ENCODE peak calls at places on chromosomes 5 and 9, in four cellular contexts. W, S, H and M are unnamed samples.

GRCh38 chr5:31757813-31758212 is 118.9 kb downstream of the PDZD2 start:
- DNase-seq in W (no peak), H (peak; percentile 56), S (no peak), M (no peak)

GRCh38 chr5:52692039-52692438 is 95.7 kb upstream of the ITGA1 start:
- DNase-seq in W (no peak), H (no peak), S (no peak), M (no peak)

GRCh38 chr5:33223563-33224305 is 217.0 kb upstream of the TARS1 start:
- DNase-seq in H (no peak), W (no peak), S (no peak), M (no peak)

GRCh38 chr5:64979518-64979917 is 210.8 kb downstream of the CWC27 start:
- DNase-seq in S (no peak), H (no peak), W (no peak), M (peak; percentile 8)

GRCh38 chr5:131265318-131265803 is 1.5 kb downstream of the CDC42SE2 start:
- DNase-seq in H (no peak), S (no peak), W (peak; percentile 72), M (no peak)

GRCh38 chr5:160008877-160009590 is at the start of gene TTC1:
- DNase-seq in W (peak; percentile 99), S (peak; percentile 98), H (peak; percentile 97), M (peak; percentile 91)

GRCh38 chr5:102077920-102078319 is 218.2 kb downstream of the SLCO4C1 start:
- DNase-seq in W (no peak), H (no peak), S (no peak), M (no peak)

GRCh38 chr9:136570191-136570845 is 24.5 kb upstream of the NOTCH1 start:
- DNase-seq in H (no peak), S (no peak), W (no peak), M (no peak)

GRCh38 chr5:97172227-97172626 is 10.8 kb downstream of the RIOK2 start:
- DNase-seq in S (no peak), W (no peak), H (no peak), M (no peak)

GRCh38 chr9:125789196-125789595 is 42.0 kb downstream of the PBX3 start:
- DNase-seq in W (no peak), S (no peak), H (no peak), M (no peak)

GRCh38 chr9:115593587-115594091 is 475.7 kb upstream of the TNC start:
- DNase-seq in W (peak; percentile 31), S (peak; percentile 12), H (no peak), M (peak; percentile 36)

GRCh38 chr5:123696948-123697347 is 185.0 kb downstream of the CSNK1G3 start:
- DNase-seq in H (peak; percentile 91), W (no peak), S (no peak), M (no peak)

GRCh38 chr5:16929347-16929746 is 6.7 kb downstream of the MYO10 start:
- DNase-seq in H (no peak), W (no peak), S (no peak), M (no peak)

GRCh38 chr9:21317956-21318923 is 13.1 kb upstream of the IFNA5 start:
- DNase-seq in W (peak; percentile 54), H (no peak), S (peak; percentile 17), M (no peak)

GRCh38 chr5:7246312-7246711 is 149.6 kb upstream of the ADCY2 start:
- DNase-seq in H (no peak), S (no peak), W (no peak), M (no peak)

GRCh38 chr5:157130933-157131332 is 11.7 kb downstream of the MED7 start:
- DNase-seq in W (peak; percentile 66), H (no peak), S (no peak), M (peak; percentile 37)